ENCODE peak calls at places on chromosomes 5 and 9, in ten cellular contexts. P, O, Z, X, D, M, Q, H, U and C are unnamed samples.
A peak's percentile ranks its signal among the peaks of the same experiment; 100 is the strongest.

GRCh38 chr9:121267689-121268597 is at the start of gene GSN:
- DNase-seq in P (peak; percentile 86), O (peak; percentile 87), Z (peak; percentile 84), X (peak; percentile 91), D (peak; percentile 85), M (peak; percentile 87), Q (peak; percentile 68), H (peak; percentile 50), U (peak; percentile 56), C (peak; percentile 68)

GRCh38 chr5:112238473-112238872 is 180.6 kb downstream of the EPB41L4A start:
- DNase-seq in P (no peak), O (no peak), Z (no peak), X (no peak), D (no peak), M (no peak), Q (no peak), H (no peak), U (no peak), C (no peak)

GRCh38 chr5:68086857-68087256 is 128.7 kb upstream of the PIK3R1 start:
- DNase-seq in P (peak; percentile 69), O (peak; percentile 94), Z (peak; percentile 38), X (peak; percentile 78), D (no peak), M (no peak), Q (peak; percentile 56), H (peak; percentile 81), U (no peak), C (peak; percentile 84)

GRCh38 chr5:122259995-122260394 is 52.0 kb upstream of the SNCAIP start:
- DNase-seq in P (peak; percentile 45), O (peak; percentile 95), Z (no peak), X (peak; percentile 51), D (no peak), M (no peak), Q (peak; percentile 92), H (peak; percentile 95), U (no peak), C (peak; percentile 35)

GRCh38 chr5:5481206-5481605 is 58.7 kb downstream of the ICE1 start:
- DNase-seq in P (no peak), O (no peak), Z (no peak), X (no peak), D (no peak), M (no peak), Q (no peak), H (no peak), U (peak; percentile 64), C (no peak)

GRCh38 chr5:157607371-157608161 is 32.0 kb upstream of the ADAM19 start:
- DNase-seq in P (no peak), O (peak; percentile 87), Z (no peak), X (no peak), D (no peak), M (no peak), Q (peak; percentile 73), H (peak; percentile 85), U (peak; percentile 78), C (peak; percentile 81)

GRCh38 chr5:123937230-123937629 is 425.3 kb downstream of the CSNK1G3 start:
- DNase-seq in P (no peak), O (peak; percentile 68), Z (no peak), X (no peak), D (no peak), M (no peak), Q (peak; percentile 71), H (peak; percentile 67), U (peak; percentile 0), C (peak; percentile 77)

GRCh38 chr5:125160787-125161502 is 414.5 kb upstream of the ZNF608 start:
- DNase-seq in P (no peak), O (no peak), Z (peak; percentile 16), X (no peak), D (no peak), M (no peak), Q (peak; percentile 44), H (peak; percentile 7), U (no peak), C (no peak)

GRCh38 chr5:84384604-84385575 is at the start of gene EDIL3:
- DNase-seq in P (no peak), O (peak; percentile 56), Z (peak; percentile 37), X (peak; percentile 58), D (peak; percentile 14), M (peak; percentile 57), Q (no peak), H (peak; percentile 59), U (no peak), C (peak; percentile 69)

GRCh38 chr5:60494144-60494543 is 205.8 kb downstream of the DEPDC1B start:
- DNase-seq in P (no peak), O (no peak), Z (no peak), X (no peak), D (no peak), M (no peak), Q (no peak), H (no peak), U (no peak), C (no peak)

GRCh38 chr5:158140120-158140778 is 281.3 kb upstream of the CLINT1 start:
- DNase-seq in P (peak; percentile 15), O (peak; percentile 81), Z (peak; percentile 39), X (peak; percentile 40), D (peak; percentile 24), M (no peak), Q (peak; percentile 26), H (no peak), U (no peak), C (peak; percentile 3)

GRCh38 chr5:138724470-138725146 is 28.6 kb upstream of the CTNNA1 start:
- DNase-seq in P (no peak), O (peak; percentile 70), Z (no peak), X (peak; percentile 67), D (peak; percentile 35), M (no peak), Q (no peak), H (no peak), U (no peak), C (peak; percentile 49)

GRCh38 chr9:82456621-82457020 is 468.0 kb downstream of the SPATA31D1 start:
- DNase-seq in P (no peak), O (peak; percentile 74), Z (no peak), X (no peak), D (no peak), M (no peak), Q (no peak), H (peak; percentile 76), U (no peak), C (no peak)

GRCh38 chr5:1190296-1190695 is 11.1 kb upstream of the SLC6A19 start:
- DNase-seq in P (no peak), O (no peak), Z (no peak), X (no peak), D (no peak), M (no peak), Q (no peak), H (no peak), U (no peak), C (no peak)

GRCh38 chr5:150670961-150671337 is 9.9 kb downstream of the MYOZ3 start:
- DNase-seq in P (no peak), O (no peak), Z (no peak), X (no peak), D (no peak), M (no peak), Q (no peak), H (no peak), U (no peak), C (no peak)
- H3K4me3 ChIP-seq in P (no peak overlapping the region), O (no peak overlapping the region), Z (no peak overlapping the region), X (no peak overlapping the region), D (no peak overlapping the region), M (no peak overlapping the region), Q (no peak overlapping the region), H (no peak overlapping the region), U (no peak overlapping the region), C (no peak overlapping the region)

GRCh38 chr9:14030350-14030823 is 283.6 kb downstream of the NFIB start:
- DNase-seq in P (peak; percentile 37), O (peak; percentile 52), Z (no peak), X (no peak), D (no peak), M (no peak), Q (peak; percentile 93), H (peak; percentile 66), U (no peak), C (peak; percentile 94)
- H3K4me3 ChIP-seq in P (peak overlapping the region; percentile 28), O (peak overlapping the region; percentile 59), Z (no peak overlapping the region), X (no peak overlapping the region), D (peak overlapping the region; percentile 55), M (no peak overlapping the region), Q (peak overlapping the region; percentile 38), H (peak overlapping the region; percentile 30), U (no peak overlapping the region), C (no peak overlapping the region)

GRCh38 chr9:132965478-132965877 is 13.0 kb upstream of the GFI1B start:
- DNase-seq in P (no peak), O (no peak), Z (no peak), X (no peak), D (no peak), M (no peak), Q (no peak), H (no peak), U (no peak), C (no peak)

GRCh38 chr9:132973166-132973565 is 5.3 kb upstream of the GFI1B start:
- DNase-seq in P (no peak), O (no peak), Z (no peak), X (no peak), D (no peak), M (no peak), Q (no peak), H (no peak), U (no peak), C (no peak)

GRCh38 chr9:132973713-132974112 is 4.8 kb upstream of the GFI1B start:
- DNase-seq in P (no peak), O (peak; percentile 41), Z (no peak), X (no peak), D (no peak), M (no peak), Q (peak; percentile 16), H (peak; percentile 18), U (peak; percentile 33), C (peak; percentile 20)

DNA sequence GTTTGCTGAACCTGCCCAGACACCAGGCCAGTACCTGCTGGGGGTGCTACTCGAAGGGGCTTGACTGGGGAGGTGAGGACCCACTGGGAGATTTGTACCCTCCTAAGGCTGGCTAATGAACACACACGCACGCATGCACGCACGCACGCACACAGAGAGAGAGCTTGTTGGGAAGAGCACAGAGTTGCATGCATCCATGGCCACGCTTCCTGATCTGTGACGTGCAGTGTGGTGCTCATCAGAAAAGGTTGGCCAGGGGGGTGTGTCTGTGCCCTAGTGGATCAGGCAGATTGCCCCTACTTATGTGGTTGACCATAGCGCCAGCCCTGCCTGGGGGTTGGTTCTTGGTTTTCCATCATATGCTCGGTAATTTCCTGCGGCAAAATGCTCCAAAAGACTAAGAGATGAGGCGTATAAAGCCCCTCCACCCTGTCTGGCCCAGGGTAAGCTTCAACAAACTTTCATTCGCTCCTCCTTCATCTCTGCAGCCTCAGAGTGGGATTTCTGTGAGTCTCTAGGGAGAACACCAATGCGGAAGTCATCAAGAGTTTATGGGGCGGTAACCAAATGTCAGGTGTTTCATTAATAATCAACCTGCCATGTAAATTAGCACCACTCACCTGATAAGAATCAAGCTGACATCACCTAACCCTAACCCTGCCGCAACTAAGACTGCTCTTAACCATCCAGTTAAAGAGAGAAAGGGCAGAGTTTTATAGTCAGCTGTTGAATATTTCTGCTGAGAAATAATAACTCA is 8.0 kb upstream of the GFI1B start:
- DNase-seq in P (no peak), O (no peak), Z (no peak), X (no peak), D (no peak), M (no peak), Q (no peak), H (no peak), U (no peak), C (no peak)
- H3K4me3 ChIP-seq in P (no peak overlapping the region), O (no peak overlapping the region), Z (no peak overlapping the region), X (no peak overlapping the region), D (no peak overlapping the region), M (no peak overlapping the region), Q (no peak overlapping the region), H (no peak overlapping the region), U (no peak overlapping the region), C (no peak overlapping the region)

DNA sequence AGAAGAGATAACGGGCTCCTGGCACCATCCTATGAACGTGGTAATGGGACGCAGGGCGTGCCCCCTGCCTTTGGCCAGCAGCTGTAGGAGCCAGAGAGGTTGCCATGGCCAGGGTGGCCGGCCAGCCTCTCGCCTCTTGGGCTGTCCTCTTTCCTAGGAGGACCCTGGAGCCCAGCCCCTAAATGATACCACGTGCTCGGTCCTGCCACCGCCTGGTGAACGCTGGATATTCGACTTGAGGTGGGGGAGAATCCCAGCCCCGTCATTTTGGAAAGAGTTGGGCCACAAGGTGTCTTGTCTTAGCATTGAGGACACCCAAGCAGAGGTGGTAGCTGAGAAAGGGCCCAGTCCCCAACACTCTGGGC is 391 bp upstream of the NRG2 start:
- DNase-seq in P (no peak), O (no peak), Z (no peak), X (no peak), D (no peak), M (no peak), Q (no peak), H (no peak), U (no peak), C (no peak)
- H3K4me3 ChIP-seq in P (peak overlapping the region; percentile 48), O (peak overlapping the region; percentile 76), Z (peak overlapping the region; percentile 75), X (peak overlapping the region; percentile 65), D (peak overlapping the region; percentile 80), M (peak overlapping the region; percentile 35), Q (peak overlapping the region; percentile 55), H (peak overlapping the region; percentile 49), U (peak overlapping the region; percentile 23), C (peak overlapping the region; percentile 60)